ENCODE peak calls at places on chromosomes 6 and 20, in five cellular contexts. A, G, S, T and Q are unnamed samples.

GRCh38 chr20:11902264-11902663 is 15.4 kb upstream of the BTBD3 start:
- DNase-seq in A (peak; percentile 83), G (no peak), S (no peak), T (no peak), Q (no peak)

GRCh38 chr20:5663396-5663795 is 86.8 kb upstream of the SHLD1 start:
- DNase-seq in A (no peak), G (no peak), S (no peak), T (no peak), Q (no peak)

GRCh38 chr20:49343246-49343645 is 65.4 kb upstream of the ZNFX1 start:
- DNase-seq in A (no peak), G (no peak), S (no peak), T (no peak), Q (no peak)

GRCh38 chr20:47992021-47992467 is 206.8 kb upstream of the SULF2 start:
- DNase-seq in A (no peak), G (no peak), S (no peak), T (no peak), Q (peak; percentile 30)

GRCh38 chr6:151757506-151757955 is 50.0 kb upstream of the ESR1 start:
- DNase-seq in A (no peak), G (no peak), S (no peak), T (no peak), Q (no peak)

GRCh38 chr20:58084566-58084965 is 143.9 kb downstream of the ANKRD60 start:
- DNase-seq in A (no peak), G (no peak), S (no peak), T (no peak), Q (peak; percentile 33)

GRCh38 chr6:25414755-25415154 is 135.6 kb downstream of the CARMIL1 start:
- DNase-seq in A (no peak), G (no peak), S (no peak), T (no peak), Q (no peak)

GRCh38 chr6:2565499-2565898 is 185.2 kb downstream of the MYLK4 start:
- DNase-seq in A (no peak), G (no peak), S (no peak), T (no peak), Q (no peak)

GRCh38 chr6:108453601-108454157 is 107.0 kb upstream of the FOXO3 start:
- DNase-seq in A (peak; percentile 79), G (no peak), S (peak; percentile 5), T (no peak), Q (no peak)

GRCh38 chr6:50663806-50664205 is 49.5 kb upstream of the TFAP2D start:
- DNase-seq in A (no peak), G (no peak), S (no peak), T (no peak), Q (no peak)

GRCh38 chr20:53939554-53940355 is 130.6 kb downstream of the BCAS1 start:
- DNase-seq in A (peak; percentile 86), G (peak; percentile 88), S (peak; percentile 97), T (peak; percentile 46), Q (peak; percentile 95)

GRCh38 chr6:71194730-71195129 is 93.9 kb upstream of the OGFRL1 start:
- DNase-seq in A (peak; percentile 80), G (no peak), S (no peak), T (no peak), Q (no peak)

GRCh38 chr6:86070151-86070550 is 427.5 kb upstream of the SYNCRIP start:
- DNase-seq in A (no peak), G (no peak), S (no peak), T (no peak), Q (no peak)

DNA sequence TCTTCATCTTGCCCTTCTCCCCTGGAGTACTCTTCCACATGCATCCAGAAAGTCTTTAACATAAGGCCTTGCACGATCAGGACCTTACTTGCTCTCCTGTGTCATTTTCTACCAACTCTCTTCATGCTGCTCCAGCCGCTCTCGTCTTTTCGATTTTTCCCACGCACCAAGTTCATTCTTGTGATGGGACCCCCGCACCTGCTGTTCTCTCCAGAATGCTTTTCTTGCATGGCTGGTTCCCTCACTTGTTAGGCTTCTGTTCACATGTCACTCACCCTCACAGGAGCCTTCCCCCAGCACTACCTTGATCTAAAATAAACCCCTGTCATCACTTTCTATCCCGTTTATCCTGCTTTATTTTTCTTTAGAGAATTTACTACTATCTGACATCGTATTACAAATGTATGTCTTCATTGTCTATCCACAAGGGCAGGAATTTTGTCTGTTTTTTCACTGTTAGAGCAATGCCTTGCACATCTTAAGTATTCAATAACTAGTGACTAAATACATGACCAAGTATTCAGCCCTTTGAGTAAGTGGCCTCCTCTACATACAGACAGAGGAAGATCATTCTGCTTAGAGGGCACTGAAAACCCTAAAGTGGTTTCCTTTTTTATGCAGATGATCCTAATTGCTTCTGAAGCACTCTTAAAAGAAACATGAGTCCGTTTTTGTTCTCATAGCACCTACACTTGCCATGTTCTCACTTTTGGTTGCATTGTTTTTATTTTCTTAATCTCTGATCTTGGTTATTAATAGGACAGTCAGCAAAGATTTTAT is 166.9 kb downstream of the SLC16A10 start:
- DNase-seq in A (no peak), G (no peak), S (no peak), T (no peak), Q (no peak)
- TF ChIP-seq CTCF in A (no peak), G (no peak), S (no peak), T (no peak), Q (no peak)

DNA sequence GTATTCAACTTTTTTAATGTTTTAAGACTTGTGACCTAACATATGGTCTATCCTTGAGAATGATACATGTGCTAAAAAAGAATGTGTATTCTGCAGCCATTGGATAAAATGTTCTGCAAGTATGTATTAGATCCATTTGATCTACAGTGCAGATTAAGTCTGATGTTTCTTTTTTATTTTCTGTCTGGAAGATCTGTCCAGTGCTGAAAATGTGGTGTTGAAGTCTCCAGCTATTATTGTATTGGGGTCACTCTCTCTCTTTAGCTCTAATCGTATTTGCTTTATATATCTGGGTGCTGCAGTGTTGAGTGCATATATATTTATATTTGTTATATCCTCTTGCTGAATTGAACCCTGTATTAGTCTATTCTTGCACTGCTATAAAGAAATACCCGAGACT is 44.2 kb upstream of the TRIM39 start:
- DNase-seq in A (no peak), G (no peak), S (no peak), T (no peak), Q (no peak)
- H3K9me3 ChIP-seq in A (peaks cover 44% of the 10 kb centered on the region), G (peaks cover 14% of the 10 kb centered on the region), S (peaks cover 55% of the 10 kb centered on the region), T (peaks cover 82% of the 10 kb centered on the region), Q (peaks cover 22% of the 10 kb centered on the region)

GRCh38 chr20:63777614-63778013 is 38.0 kb downstream of the SLC2A4RG start:
- DNase-seq in A (no peak), G (no peak), S (no peak), T (no peak), Q (no peak)

GRCh38 chr20:63774348-63774735 is 34.8 kb downstream of the SLC2A4RG start:
- DNase-seq in A (no peak), G (no peak), S (no peak), T (no peak), Q (no peak)

GRCh38 chr20:63772781-63773520 is 33.4 kb downstream of the SLC2A4RG start:
- DNase-seq in A (no peak), G (peak; percentile 31), S (no peak), T (no peak), Q (no peak)

GRCh38 chr20:63773571-63774347 is 34.2 kb downstream of the SLC2A4RG start:
- DNase-seq in A (no peak), G (no peak), S (no peak), T (no peak), Q (no peak)

GRCh38 chr20:63775096-63775978 is 35.8 kb downstream of the SLC2A4RG start:
- DNase-seq in A (peak; percentile 12), G (peak; percentile 55), S (peak; percentile 53), T (no peak), Q (no peak)
- TF ChIP-seq CTCF in A (peak; percentile 42), G (peak; percentile 40), S (peak; percentile 77), T (peak; percentile 63), Q (peak; percentile 16)

GRCh38 chr20:16147916-16148315 is 425.3 kb downstream of the KIF16B start:
- DNase-seq in A (no peak), G (no peak), S (no peak), T (no peak), Q (no peak)
- H3K9me3 ChIP-seq in A (no peaks in the 10 kb centered on the region), G (no peaks in the 10 kb centered on the region), S (peaks cover 8% of the 10 kb centered on the region), T (no peaks in the 10 kb centered on the region), Q (no peaks in the 10 kb centered on the region)

GRCh38 chr6:63245908-63246307 is 34.6 kb downstream of the FKBP1C start:
- DNase-seq in A (no peak), G (no peak), S (no peak), T (no peak), Q (no peak)
- TF ChIP-seq CTCF in A (no peak), G (no peak), S (peak; percentile 57), T (no peak), Q (peak; percentile 40)

DNA sequence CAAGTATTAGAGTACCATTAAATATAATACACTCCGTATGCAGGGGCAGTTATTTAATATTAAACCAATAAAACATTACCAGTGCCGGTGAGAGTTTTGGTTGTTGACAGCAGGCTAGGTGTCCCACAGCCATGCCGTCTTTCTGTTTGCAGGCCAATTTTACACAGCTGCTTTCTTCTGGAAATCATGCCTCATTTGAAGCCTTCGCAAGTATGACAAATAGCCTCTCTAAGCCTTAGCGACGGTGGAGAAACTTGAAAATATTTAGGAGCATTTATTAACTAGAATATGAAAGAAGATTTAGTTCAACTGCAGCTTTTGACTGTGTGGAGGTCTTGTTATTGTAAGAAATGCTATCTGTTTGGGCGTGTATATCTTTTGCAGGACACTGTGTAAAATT is 226.0 kb downstream of the BMP2 start:
- DNase-seq in A (peak; percentile 27), G (no peak), S (no peak), T (no peak), Q (no peak)
- H3K9me3 ChIP-seq in A (no peaks in the 10 kb centered on the region), G (no peaks in the 10 kb centered on the region), S (no peaks in the 10 kb centered on the region), T (no peaks in the 10 kb centered on the region), Q (no peaks in the 10 kb centered on the region)

GRCh38 chr6:32558426-32559057 is 28.5 kb upstream of the HLA-DRB5 start:
- DNase-seq in A (no peak), G (no peak), S (no peak), T (no peak), Q (no peak)
- TF ChIP-seq CTCF in A (no peak), G (no peak), S (no peak), T (no peak), Q (no peak)

DNA sequence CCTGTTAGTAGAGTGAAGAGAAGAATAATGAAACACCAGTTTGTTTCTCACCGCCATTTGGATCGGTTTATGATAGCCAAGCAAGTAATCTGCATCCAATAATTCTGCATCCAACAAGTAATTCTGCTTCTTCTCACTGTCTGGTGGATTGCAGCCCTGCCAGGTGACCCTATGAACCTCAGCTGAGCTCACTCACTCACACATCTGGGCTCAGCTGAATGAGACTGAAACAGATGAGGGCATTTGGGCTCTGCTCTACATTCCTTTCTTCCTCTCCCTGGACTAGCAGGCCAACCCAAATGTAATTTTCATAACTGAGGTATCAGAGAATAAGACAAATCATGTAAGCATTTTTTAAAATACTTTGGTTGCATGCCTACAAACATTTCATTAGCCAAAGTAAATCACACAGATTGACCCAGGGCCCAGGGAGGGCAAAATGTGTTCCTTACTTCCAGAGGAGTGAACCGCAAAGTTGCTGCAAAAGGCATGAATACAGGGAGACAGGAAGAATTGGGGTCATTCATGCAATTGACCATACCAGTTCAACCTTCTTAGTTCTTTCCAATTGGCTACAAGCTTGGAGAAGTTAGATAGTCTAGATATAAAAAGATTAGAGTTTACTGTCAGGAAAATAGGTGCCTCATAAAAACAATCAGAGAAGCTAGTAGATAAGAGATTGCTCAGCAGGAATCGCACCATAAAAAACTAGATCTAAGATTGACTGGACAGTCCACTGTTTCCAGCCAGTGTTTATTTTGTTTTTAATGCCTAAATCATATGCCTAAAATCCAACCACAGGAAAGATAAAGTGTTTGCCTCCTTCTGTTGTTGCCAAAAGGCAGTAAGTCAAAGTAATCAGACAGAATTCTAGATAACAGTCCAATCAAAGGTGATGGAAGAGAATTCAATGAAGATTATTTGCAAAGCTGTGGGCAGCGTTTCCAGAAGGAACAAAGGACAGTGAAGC is 43.7 kb downstream of the CBLN4 start:
- DNase-seq in A (no peak), G (no peak), S (no peak), T (no peak), Q (no peak)
- H3K9me3 ChIP-seq in A (no peaks in the 10 kb centered on the region), G (no peaks in the 10 kb centered on the region), S (no peaks in the 10 kb centered on the region), T (no peaks in the 10 kb centered on the region), Q (peaks cover 7% of the 10 kb centered on the region)

GRCh38 chr6:168715643-168716481 is 274.9 kb downstream of the SMOC2 start:
- DNase-seq in A (no peak), G (no peak), S (no peak), T (no peak), Q (no peak)
- TF ChIP-seq CTCF in A (no peak), G (no peak), S (no peak), T (no peak), Q (no peak)